ENCODE peak calls at places on chromosome 21, in four cellular contexts. H is heart right ventricle, T is breast epithelium, A is transverse colon. K is an unnamed sample.

GRCh38 chr21:42833439-42833815 is 45.9 kb downstream of the WDR4 start:
- DNase-seq in H (peak; percentile 27), T (no peak), A (peak; percentile 64), K (no peak)

GRCh38 chr21:28624626-28625025 is 368.1 kb downstream of the LTN1 start:
- DNase-seq in H (no peak), T (no peak), A (no peak), K (no peak)

GRCh38 chr21:42222821-42223390 is 4.0 kb downstream of the ABCG1 start:
- DNase-seq in H (no peak), T (no peak), A (no peak), K (no peak)

GRCh38 chr21:42025392-42026071 is 15.4 kb upstream of the ZBTB21 start:
- DNase-seq in H (no peak), T (no peak), A (no peak), K (peak; percentile 33)

GRCh38 chr21:45537111-45537745 is 5.0 kb downstream of the SLC19A1 start:
- DNase-seq in H (no peak), T (no peak), A (peak; percentile 7), K (peak; percentile 2)

GRCh38 chr21:31282095-31282709 is 61.9 kb downstream of the TIAM1 start:
- DNase-seq in H (no peak), T (no peak), A (peak; percentile 8), K (no peak)

GRCh38 chr21:29346281-29346680 is 47.6 kb downstream of the BACH1 start:
- DNase-seq in H (no peak), T (no peak), A (no peak), K (no peak)

GRCh38 chr21:42438316-42439205 is 34.9 kb downstream of the UBASH3A start:
- DNase-seq in H (no peak), T (no peak), A (no peak), K (no peak)

GRCh38 chr21:37207441-37208009 is 59.6 kb downstream of the VPS26C start:
- DNase-seq in H (peak; percentile 38), T (peak; percentile 72), A (peak; percentile 20), K (no peak)

GRCh38 chr21:39788383-39788782 is 43.4 kb downstream of the IGSF5 start:
- DNase-seq in H (peak; percentile 82), T (peak; percentile 94), A (peak; percentile 49), K (peak; percentile 82)

GRCh38 chr21:27776925-27777553 is 810.2 kb upstream of the ADAMTS5 start:
- DNase-seq in H (peak; percentile 26), T (no peak), A (no peak), K (no peak)

GRCh38 chr21:42997053-42997452 is 22.7 kb downstream of the PKNOX1 start:
- DNase-seq in H (peak; percentile 32), T (no peak), A (peak; percentile 41), K (peak; percentile 81)

GRCh38 chr21:17781524-17781923 is 37.6 kb downstream of the C21orf91 start:
- DNase-seq in H (no peak), T (no peak), A (no peak), K (no peak)
- TF ChIP-seq CTCF in H (no peak), T (no peak), A (no peak), K (no peak)

GRCh38 chr21:40845621-40846020 is 1.3 kb downstream of the DSCAM start:
- DNase-seq in H (no peak), T (no peak), A (no peak), K (no peak)
- H3K4me3 ChIP-seq in H (no peak overlapping the region), T (no peak overlapping the region), A (no peak overlapping the region), K (no peak overlapping the region)

DNA sequence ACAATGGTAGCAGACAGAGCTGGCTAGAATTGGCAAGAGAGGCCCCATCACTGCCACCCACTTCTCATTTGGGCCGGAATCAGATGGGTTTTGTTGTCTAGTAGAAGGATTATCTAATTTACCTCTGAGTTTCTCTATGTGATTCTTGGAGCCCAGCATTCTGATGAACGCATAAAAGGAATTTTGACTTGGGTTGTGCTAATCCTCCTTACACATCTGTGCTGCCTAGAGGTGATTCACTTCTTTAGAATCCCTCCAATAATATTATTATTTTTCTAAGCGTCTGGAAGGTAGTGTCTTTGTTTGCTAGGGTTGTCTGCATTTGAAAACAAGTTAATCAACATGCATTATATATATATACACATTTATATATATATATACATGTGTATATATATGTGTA is 118.1 kb downstream of the RUNX1 start:
- DNase-seq in H (no peak), T (no peak), A (no peak), K (no peak)
- H3K4me1 ChIP-seq in H (peaks cover 42% of the 10 kb centered on the region), T (no peaks in the 10 kb centered on the region), A (no peaks in the 10 kb centered on the region), K (peaks cover 5% of the 10 kb centered on the region)

DNA sequence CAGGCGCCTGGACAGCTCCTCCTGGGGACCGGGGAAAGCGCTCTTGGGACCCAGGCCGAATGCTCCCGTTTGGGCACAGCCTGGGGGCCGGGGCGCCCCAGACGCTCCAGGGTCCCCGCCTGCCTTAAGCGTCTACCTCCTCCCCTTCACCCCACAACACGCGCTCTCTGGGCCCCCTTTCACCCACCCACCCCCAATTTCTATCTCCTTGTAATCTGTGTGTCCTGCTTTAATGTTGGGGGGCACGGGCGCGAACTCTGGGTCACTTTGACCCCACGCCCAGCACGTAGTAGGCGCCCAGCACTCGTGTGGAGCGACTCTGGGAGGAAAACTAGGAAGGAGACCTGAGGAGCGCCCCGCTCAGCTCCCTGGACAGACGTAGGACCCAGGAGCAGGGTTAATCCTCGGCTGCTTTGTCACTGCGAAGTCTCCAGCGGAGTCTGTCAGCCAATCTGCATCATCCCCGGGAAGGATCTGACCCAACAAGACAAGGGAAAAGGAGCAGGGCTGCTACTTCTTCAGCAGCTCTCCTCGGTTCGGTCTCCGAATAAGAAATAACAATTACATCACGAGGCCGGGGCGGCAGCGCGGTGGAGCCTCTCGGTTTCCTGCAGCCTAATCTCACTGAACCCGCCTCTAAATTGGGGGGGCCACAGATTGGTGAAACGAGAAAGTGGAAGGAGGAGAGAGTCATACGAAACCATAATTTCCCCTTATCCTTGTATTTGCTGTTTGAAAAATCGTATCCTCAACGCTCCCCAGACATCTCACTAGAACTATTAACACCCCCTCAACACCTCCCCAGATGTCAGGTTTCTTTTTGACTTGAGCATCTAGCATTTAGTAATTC is 806 bp upstream of the NRIP1 start:
- DNase-seq in H (peak; percentile 86), T (peak; percentile 63), A (peak; percentile 80), K (peak; percentile 87)
- TF ChIP-seq CTCF in H (no peak), T (no peak), A (peak; percentile 4), K (no peak)